ENCODE peak calls at places on chromosomes 1 and 21, in seven cellular contexts. Q, G, V, N, E, W and D are unnamed samples.
A peak's percentile ranks its signal among the peaks of the same experiment; 100 is the strongest.

GRCh38 chr21:45033791-45034555 is 40.4 kb upstream of the ADARB1 start:
- DNase-seq in W (no peak), Q (no peak), G (no peak), E (no peak), V (peak; percentile 85), N (no peak), D (no peak)

GRCh38 chr1:156488566-156489165 is 11.9 kb downstream of the MEF2D start:
- DNase-seq in W (no peak), V (no peak), N (no peak), Q (no peak), G (no peak), E (no peak), D (no peak)

GRCh38 chr21:34061983-34062382 is 11.4 kb upstream of the MRPS6 start:
- DNase-seq in N (no peak), V (no peak), W (no peak), E (no peak), Q (peak; percentile 54), G (no peak), D (no peak)

GRCh38 chr1:84669831-84670230 is 20.4 kb downstream of the SSX2IP start:
- DNase-seq in V (peak; percentile 42), N (no peak), E (no peak), W (no peak), G (no peak), Q (no peak), D (no peak)

GRCh38 chr21:45547211-45547900 is 5.1 kb upstream of the SLC19A1 start:
- DNase-seq in W (no peak), G (no peak), V (no peak), E (no peak), N (no peak), Q (no peak), D (no peak)

GRCh38 chr1:165635329-165635728 is 4.3 kb downstream of the MGST3 start:
- DNase-seq in N (no peak), E (no peak), G (no peak), Q (no peak), V (peak; percentile 50), W (no peak), D (no peak)

GRCh38 chr1:230187290-230187689 is 120.3 kb downstream of the GALNT2 start:
- DNase-seq in V (no peak), W (no peak), G (no peak), Q (no peak), E (no peak), N (no peak), D (no peak)

GRCh38 chr1:53394306-53394705 is 64.9 kb upstream of the DMRTB1 start:
- DNase-seq in W (no peak), Q (no peak), N (no peak), G (no peak), E (no peak), V (no peak), D (no peak)

GRCh38 chr1:230693221-230693620 is 20.7 kb downstream of the AGT start:
- DNase-seq in N (no peak), V (no peak), E (no peak), G (no peak), Q (no peak), W (no peak), D (no peak)

GRCh38 chr1:56578963-56579875 is at the start of gene PLPP3:
- DNase-seq in E (peak; percentile 82), G (no peak), V (peak; percentile 98), Q (peak; percentile 66), N (no peak), W (peak; percentile 18), D (peak; percentile 53)

GRCh38 chr1:240571782-240572181 is 40.2 kb downstream of the GREM2 start:
- DNase-seq in N (no peak), W (no peak), Q (no peak), E (no peak), G (no peak), V (no peak), D (no peak)

GRCh38 chr1:35931424-35932157 is 686 bp downstream of the AGO3 start:
- DNase-seq in E (no peak), Q (no peak), V (peak; percentile 50), N (no peak), G (no peak), W (peak; percentile 49), D (no peak)

GRCh38 chr1:33060579-33061083 is 20.3 kb upstream of the AZIN2 start:
- DNase-seq in Q (no peak), V (peak; percentile 94), W (no peak), E (no peak), G (no peak), N (no peak), D (no peak)

GRCh38 chr1:99943238-99943794 is 26.5 kb upstream of the SLC35A3 start:
- DNase-seq in N (no peak), E (no peak), W (no peak), Q (no peak), G (no peak), V (peak; percentile 80), D (no peak)